ENCODE peak calls at places on chromosomes 13 and 19, in seven cellular contexts. One of them, this sample, is unnamed.
A peak's percentile ranks its signal among the peaks of the same experiment; 100 is the strongest.

GRCh38 chr19:55257461-55258411 is 1.1 kb downstream of the PPP6R1 start:
- DNase-seq in SK-N-SH: peak; percentile 55
- DNase-seq in K562: peak; percentile 54
- DNase-seq in HCT116: no peak
- DNase-seq in HepG2: no peak
- DNase-seq in GM12878: no peak
- DNase-seq in H1: peak; percentile 59
- DNase-seq in this sample: no peak

GRCh38 chr13:40958655-40959054 is 60.5 kb downstream of the ELF1 start:
- DNase-seq in SK-N-SH: no peak
- DNase-seq in K562: no peak
- DNase-seq in HCT116: no peak
- DNase-seq in HepG2: no peak
- DNase-seq in GM12878: no peak
- DNase-seq in H1: no peak
- DNase-seq in this sample: no peak

GRCh38 chr13:101452519-101453485 is at the start of gene ITGBL1:
- DNase-seq in SK-N-SH: peak; percentile 38
- DNase-seq in K562: no peak
- DNase-seq in HCT116: no peak
- DNase-seq in HepG2: no peak
- DNase-seq in GM12878: no peak
- DNase-seq in H1: no peak
- DNase-seq in this sample: no peak

GRCh38 chr19:51368366-51369282 is at the start of gene CLDND2:
- DNase-seq in SK-N-SH: no peak
- DNase-seq in K562: peak; percentile 40
- DNase-seq in HCT116: no peak
- DNase-seq in HepG2: no peak
- DNase-seq in GM12878: no peak
- DNase-seq in H1: peak; percentile 48
- DNase-seq in this sample: no peak

GRCh38 chr19:27635401-27635800 is 1577.5 kb downstream of the UQCRFS1 start:
- DNase-seq in SK-N-SH: no peak
- DNase-seq in K562: no peak
- DNase-seq in HCT116: no peak
- DNase-seq in HepG2: no peak
- DNase-seq in GM12878: no peak
- DNase-seq in H1: no peak
- DNase-seq in this sample: no peak

GRCh38 chr13:22357132-22357531 is 686.3 kb downstream of the FGF9 start:
- DNase-seq in SK-N-SH: no peak
- DNase-seq in K562: no peak
- DNase-seq in HCT116: no peak
- DNase-seq in HepG2: no peak
- DNase-seq in GM12878: no peak
- DNase-seq in H1: no peak
- DNase-seq in this sample: no peak

GRCh38 chr19:33197591-33198000 is 3.5 kb downstream of the LRP3 start:
- DNase-seq in SK-N-SH: peak; percentile 6
- DNase-seq in K562: no peak
- DNase-seq in HCT116: no peak
- DNase-seq in HepG2: peak; percentile 64
- DNase-seq in GM12878: no peak
- DNase-seq in H1: no peak
- DNase-seq in this sample: no peak

GRCh38 chr13:111280666-111281577 is 39.5 kb upstream of the TEX29 start:
- DNase-seq in SK-N-SH: no peak
- DNase-seq in K562: no peak
- DNase-seq in HCT116: no peak
- DNase-seq in HepG2: no peak
- DNase-seq in GM12878: no peak
- DNase-seq in H1: no peak
- DNase-seq in this sample: no peak

GRCh38 chr19:16626796-16627193 is 1.2 kb downstream of the MED26 start:
- DNase-seq in SK-N-SH: peak; percentile 36
- DNase-seq in K562: no peak
- DNase-seq in HCT116: no peak
- DNase-seq in HepG2: no peak
- DNase-seq in GM12878: no peak
- DNase-seq in H1: no peak
- DNase-seq in this sample: no peak

GRCh38 chr13:91264484-91264883 is 83.0 kb upstream of the MIR17HG start:
- DNase-seq in SK-N-SH: no peak
- DNase-seq in K562: no peak
- DNase-seq in HCT116: no peak
- DNase-seq in HepG2: no peak
- DNase-seq in GM12878: no peak
- DNase-seq in H1: no peak
- DNase-seq in this sample: no peak

GRCh38 chr13:114012921-114013320 is 39.0 kb upstream of the C13orf46 start:
- DNase-seq in SK-N-SH: no peak
- DNase-seq in K562: no peak
- DNase-seq in HCT116: no peak
- DNase-seq in HepG2: no peak
- DNase-seq in GM12878: no peak
- DNase-seq in H1: no peak
- DNase-seq in this sample: no peak

GRCh38 chr19:14114854-14115253 is 2.7 kb downstream of the PRKACA start:
- DNase-seq in SK-N-SH: peak; percentile 60
- DNase-seq in K562: peak; percentile 41
- DNase-seq in HCT116: no peak
- DNase-seq in HepG2: no peak
- DNase-seq in GM12878: no peak
- DNase-seq in H1: peak; percentile 85
- DNase-seq in this sample: no peak

GRCh38 chr13:96900992-96901391 is 93.3 kb downstream of the OXGR1 start:
- DNase-seq in SK-N-SH: peak; percentile 13
- DNase-seq in K562: no peak
- DNase-seq in HCT116: no peak
- DNase-seq in HepG2: no peak
- DNase-seq in GM12878: no peak
- DNase-seq in H1: no peak
- DNase-seq in this sample: no peak

GRCh38 chr19:13071444-13072205 is 31.0 kb downstream of the LYL1 start:
- DNase-seq in SK-N-SH: no peak
- DNase-seq in K562: no peak
- DNase-seq in HCT116: no peak
- DNase-seq in HepG2: no peak
- DNase-seq in GM12878: no peak
- DNase-seq in H1: no peak
- DNase-seq in this sample: no peak

GRCh38 chr13:77981191-77981925 is 62.7 kb upstream of the EDNRB start:
- DNase-seq in SK-N-SH: no peak
- DNase-seq in K562: no peak
- DNase-seq in HCT116: no peak
- DNase-seq in HepG2: no peak
- DNase-seq in GM12878: no peak
- DNase-seq in H1: no peak
- DNase-seq in this sample: no peak

GRCh38 chr13:98142427-98143156 is at the start of gene FARP1:
- DNase-seq in SK-N-SH: peak; percentile 95
- DNase-seq in K562: peak; percentile 66
- DNase-seq in HCT116: peak; percentile 27
- DNase-seq in HepG2: peak; percentile 62
- DNase-seq in GM12878: no peak
- DNase-seq in H1: peak; percentile 87
- DNase-seq in this sample: peak; percentile 87

GRCh38 chr19:46303702-46304397 is 7.0 kb downstream of the HIF3A start:
- DNase-seq in SK-N-SH: peak; percentile 82
- DNase-seq in K562: peak; percentile 90
- DNase-seq in HCT116: peak; percentile 92
- DNase-seq in HepG2: no peak
- DNase-seq in GM12878: no peak
- DNase-seq in H1: peak; percentile 99
- DNase-seq in this sample: peak; percentile 96

GRCh38 chr13:108728370-108728769 is 99.0 kb downstream of the MYO16 start:
- DNase-seq in SK-N-SH: no peak
- DNase-seq in K562: no peak
- DNase-seq in HCT116: peak; percentile 77
- DNase-seq in HepG2: peak; percentile 33
- DNase-seq in GM12878: no peak
- DNase-seq in H1: peak; percentile 52
- DNase-seq in this sample: no peak

GRCh38 chr13:106138620-106139019 is 396.8 kb downstream of the EFNB2 start:
- DNase-seq in SK-N-SH: no peak
- DNase-seq in K562: no peak
- DNase-seq in HCT116: no peak
- DNase-seq in HepG2: no peak
- DNase-seq in GM12878: no peak
- DNase-seq in H1: no peak
- DNase-seq in this sample: no peak

GRCh38 chr13:46996316-46996715 is 99.5 kb upstream of the HTR2A start:
- DNase-seq in SK-N-SH: no peak
- DNase-seq in K562: no peak
- DNase-seq in HCT116: no peak
- DNase-seq in HepG2: no peak
- DNase-seq in GM12878: no peak
- DNase-seq in H1: no peak
- DNase-seq in this sample: no peak

GRCh38 chr13:24148414-24149305 is 11.9 kb upstream of the SPATA13 start:
- DNase-seq in SK-N-SH: no peak
- DNase-seq in K562: no peak
- DNase-seq in HCT116: peak; percentile 96
- DNase-seq in HepG2: peak; percentile 90
- DNase-seq in GM12878: no peak
- DNase-seq in H1: no peak
- DNase-seq in this sample: peak; percentile 52

GRCh38 chr13:114067886-114068722 is 64.3 kb downstream of the RASA3 start:
- DNase-seq in SK-N-SH: no peak
- DNase-seq in K562: no peak
- DNase-seq in HCT116: no peak
- DNase-seq in HepG2: no peak
- DNase-seq in GM12878: no peak
- DNase-seq in H1: no peak
- DNase-seq in this sample: no peak

GRCh38 chr19:35531291-35531690 is 2.0 kb upstream of the GAPDHS start:
- DNase-seq in SK-N-SH: no peak
- DNase-seq in K562: no peak
- DNase-seq in HCT116: no peak
- DNase-seq in HepG2: no peak
- DNase-seq in GM12878: no peak
- DNase-seq in H1: no peak
- DNase-seq in this sample: peak; percentile 36

GRCh38 chr19:23071087-23071511 is 45.7 kb upstream of the ZNF730 start:
- DNase-seq in SK-N-SH: peak; percentile 66
- DNase-seq in K562: no peak
- DNase-seq in HCT116: no peak
- DNase-seq in HepG2: no peak
- DNase-seq in GM12878: no peak
- DNase-seq in H1: no peak
- DNase-seq in this sample: no peak

GRCh38 chr13:30307966-30308290 is 577 bp upstream of the KATNAL1 start:
- DNase-seq in SK-N-SH: no peak
- DNase-seq in K562: no peak
- DNase-seq in HCT116: no peak
- DNase-seq in HepG2: no peak
- DNase-seq in GM12878: no peak
- DNase-seq in H1: no peak
- DNase-seq in this sample: no peak
- TF ChIP-seq JUND in SK-N-SH: no peak
- TF ChIP-seq JUND in K562: no peak
- TF ChIP-seq JUND in HCT116: no peak
- TF ChIP-seq JUND in HepG2: no peak
- TF ChIP-seq JUND in GM12878: no peak
- TF ChIP-seq JUND in H1: no peak
- TF ChIP-seq JUND in this sample: no peak

DNA sequence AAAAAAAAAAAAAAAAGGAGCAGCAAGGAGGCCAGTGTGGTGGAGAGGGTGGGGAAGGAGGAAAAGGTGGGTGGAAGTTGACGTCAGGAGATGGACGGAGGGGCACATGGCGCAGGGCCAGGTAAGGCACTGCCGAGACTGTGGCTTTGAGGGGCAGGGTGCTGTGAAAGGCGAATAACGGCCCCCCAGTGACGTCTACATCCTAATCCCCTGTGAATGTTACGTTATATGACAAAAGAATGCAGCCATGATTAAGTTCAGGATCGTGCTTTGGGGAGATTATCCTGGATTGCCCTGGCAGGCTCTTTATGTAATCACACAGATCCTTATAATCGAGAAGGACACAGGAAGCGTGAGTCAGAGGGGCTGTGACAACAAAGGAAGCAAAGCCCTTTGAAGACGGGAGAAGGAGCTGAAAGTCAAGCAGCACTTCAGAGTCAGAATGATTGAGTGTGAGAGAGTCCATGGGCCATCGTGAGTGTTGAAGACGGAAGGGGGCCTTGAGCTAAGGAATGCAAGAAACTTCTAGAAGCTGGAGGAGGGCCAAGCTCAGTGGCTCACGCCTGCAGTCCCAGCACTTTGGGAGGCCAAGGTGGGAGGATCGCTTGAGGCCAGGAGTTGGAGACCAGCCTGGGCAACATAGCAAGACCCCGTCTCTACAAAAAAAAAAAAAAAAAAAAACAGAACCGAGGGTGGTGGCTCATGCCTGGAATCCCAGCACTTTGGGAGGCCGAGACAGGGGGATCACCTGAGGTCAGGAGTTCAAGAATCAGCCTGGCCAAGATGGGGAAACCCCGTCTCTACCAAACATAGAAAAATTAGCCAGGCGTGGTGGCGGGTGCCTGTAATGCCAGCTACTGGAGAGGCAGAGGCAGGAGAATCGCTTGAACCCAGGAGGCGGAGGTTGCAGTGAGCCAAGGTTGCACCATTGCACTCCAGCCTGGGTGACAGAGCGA is 13.8 kb upstream of the CEACAM16 start:
- DNase-seq in SK-N-SH: no peak
- DNase-seq in K562: peak; percentile 26
- DNase-seq in HCT116: peak; percentile 95
- DNase-seq in HepG2: peak; percentile 37
- DNase-seq in GM12878: no peak
- DNase-seq in H1: no peak
- DNase-seq in this sample: no peak
- TF ChIP-seq JUND in SK-N-SH: peak; percentile 87
- TF ChIP-seq JUND in K562: peak; percentile 51
- TF ChIP-seq JUND in HCT116: peak; percentile 93
- TF ChIP-seq JUND in HepG2: no peak
- TF ChIP-seq JUND in GM12878: no peak
- TF ChIP-seq JUND in H1: no peak
- TF ChIP-seq JUND in this sample: no peak

DNA sequence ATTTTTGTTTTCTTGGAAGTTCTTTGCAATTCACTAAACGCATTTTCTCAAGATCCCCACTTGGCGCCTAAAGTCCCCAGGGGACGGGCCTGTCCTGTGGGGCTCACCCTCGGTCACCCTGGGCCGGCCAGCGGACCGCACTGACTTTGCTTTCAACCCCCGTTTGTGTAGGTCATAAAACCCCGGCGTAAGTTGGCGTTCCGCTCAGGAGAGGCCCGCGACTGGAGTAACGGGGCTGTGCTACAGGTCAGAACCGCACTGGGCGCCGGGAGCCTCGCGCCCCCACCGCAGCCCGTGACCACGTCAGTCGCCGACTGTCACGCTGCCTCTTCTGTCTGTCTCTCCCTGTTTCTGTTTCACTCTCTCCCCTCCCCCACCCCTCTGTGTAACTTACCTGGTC is 13.6 kb downstream of the TSSK6 start:
- DNase-seq in SK-N-SH: no peak
- DNase-seq in K562: no peak
- DNase-seq in HCT116: no peak
- DNase-seq in HepG2: no peak
- DNase-seq in GM12878: no peak
- DNase-seq in H1: no peak
- DNase-seq in this sample: no peak
- TF ChIP-seq JUND in SK-N-SH: no peak
- TF ChIP-seq JUND in K562: no peak
- TF ChIP-seq JUND in HCT116: no peak
- TF ChIP-seq JUND in HepG2: no peak
- TF ChIP-seq JUND in GM12878: no peak
- TF ChIP-seq JUND in H1: no peak
- TF ChIP-seq JUND in this sample: no peak

GRCh38 chr19:4795400-4795799 is 3.9 kb downstream of the FEM1A start:
- DNase-seq in SK-N-SH: no peak
- DNase-seq in K562: no peak
- DNase-seq in HCT116: no peak
- DNase-seq in HepG2: no peak
- DNase-seq in GM12878: no peak
- DNase-seq in H1: no peak
- DNase-seq in this sample: no peak
- TF ChIP-seq JUND in SK-N-SH: no peak
- TF ChIP-seq JUND in K562: no peak
- TF ChIP-seq JUND in HCT116: no peak
- TF ChIP-seq JUND in HepG2: no peak
- TF ChIP-seq JUND in GM12878: no peak
- TF ChIP-seq JUND in H1: no peak
- TF ChIP-seq JUND in this sample: no peak

This sample was measured in T47D.